ENCODE peak calls at places on chromosomes 6 and 20, in four cellular contexts. G, H, B and N are unnamed samples.

GRCh38 chr6:97917369-97917768 is 634.4 kb upstream of the MMS22L start:
- DNase-seq in G (no peak), H (no peak), B (no peak), N (no peak)

GRCh38 chr20:24991897-24992419 is 593 bp downstream of the APMAP start:
- DNase-seq in G (no peak), H (no peak), B (peak; percentile 30), N (no peak)

GRCh38 chr20:62321521-62321948 is 18.7 kb downstream of the ADRM1 start:
- DNase-seq in G (peak; percentile 31), H (no peak), B (no peak), N (no peak)

GRCh38 chr6:73710470-73710869 is 14.5 kb downstream of the CD109 start:
- DNase-seq in G (peak; percentile 82), H (no peak), B (no peak), N (no peak)

GRCh38 chr20:24579475-24579874 is 110.0 kb downstream of the SYNDIG1 start:
- DNase-seq in G (no peak), H (no peak), B (no peak), N (no peak)

GRCh38 chr20:38255389-38255788 is 5.1 kb downstream of the KIAA1755 start:
- DNase-seq in G (no peak), H (no peak), B (no peak), N (no peak)

GRCh38 chr6:119308048-119308570 is 41.5 kb downstream of the MAN1A1 start:
- DNase-seq in G (peak; percentile 51), H (no peak), B (no peak), N (peak; percentile 78)

GRCh38 chr6:155341130-155341828 is 27.0 kb upstream of the TFB1M start:
- DNase-seq in G (no peak), H (no peak), B (no peak), N (peak; percentile 44)

GRCh38 chr6:26411751-26412150 is 9.7 kb downstream of the BTN3A1 start:
- DNase-seq in G (no peak), H (no peak), B (no peak), N (no peak)

GRCh38 chr6:36301085-36301658 is 31.3 kb downstream of the PNPLA1 start:
- DNase-seq in G (no peak), H (no peak), B (no peak), N (no peak)

GRCh38 chr6:160532315-160532714 is 131.8 kb downstream of the LPA start:
- DNase-seq in G (no peak), H (no peak), B (no peak), N (no peak)

GRCh38 chr6:160534050-160534696 is 129.9 kb downstream of the LPA start:
- DNase-seq in G (peak; percentile 18), H (no peak), B (peak; percentile 34), N (no peak)

DNA sequence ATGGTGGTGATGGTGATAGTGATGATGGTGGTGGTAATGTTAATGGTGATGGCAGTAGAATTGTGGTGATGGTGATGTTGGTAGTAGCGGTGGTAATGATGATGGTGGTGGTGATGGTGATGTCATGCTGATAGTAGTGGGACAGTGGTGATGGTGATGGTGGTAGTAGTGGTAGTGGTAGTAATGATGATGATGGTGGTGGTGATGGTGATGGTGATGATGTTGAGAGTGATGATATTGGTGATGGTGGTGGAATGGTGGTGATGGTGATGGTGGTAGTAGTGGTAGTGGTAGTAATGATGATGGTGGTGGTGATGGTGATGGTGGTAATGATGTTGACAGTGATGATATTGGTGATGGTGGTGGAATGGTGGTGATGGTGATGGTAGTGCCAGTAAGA is 128.8 kb downstream of the LPA start:
- DNase-seq in G (no peak), H (no peak), B (no peak), N (no peak)
- TF ChIP-seq CTCF in G (no peak), H (no peak), B (no peak), N (no peak)

GRCh38 chr6:2767327-2767985 is 2.3 kb downstream of the WRNIP1 start:
- DNase-seq in G (no peak), H (no peak), B (no peak), N (no peak)

GRCh38 chr6:2768696-2769095 is 3.5 kb downstream of the WRNIP1 start:
- DNase-seq in G (no peak), H (no peak), B (no peak), N (no peak)

GRCh38 chr6:2766767-2767314 is 1.6 kb downstream of the WRNIP1 start:
- DNase-seq in G (no peak), H (no peak), B (no peak), N (no peak)

GRCh38 chr6:2765896-2766766 is 938 bp downstream of the WRNIP1 start:
- DNase-seq in G (no peak), H (no peak), B (no peak), N (no peak)

GRCh38 chr6:2768125-2768524 is 2.9 kb downstream of the WRNIP1 start:
- DNase-seq in G (no peak), H (no peak), B (no peak), N (no peak)
- H3K4me3 ChIP-seq in G (no peak overlapping the region), H (peak overlapping the region; percentile 92), B (peak overlapping the region; percentile 81), N (no peak overlapping the region)

DNA sequence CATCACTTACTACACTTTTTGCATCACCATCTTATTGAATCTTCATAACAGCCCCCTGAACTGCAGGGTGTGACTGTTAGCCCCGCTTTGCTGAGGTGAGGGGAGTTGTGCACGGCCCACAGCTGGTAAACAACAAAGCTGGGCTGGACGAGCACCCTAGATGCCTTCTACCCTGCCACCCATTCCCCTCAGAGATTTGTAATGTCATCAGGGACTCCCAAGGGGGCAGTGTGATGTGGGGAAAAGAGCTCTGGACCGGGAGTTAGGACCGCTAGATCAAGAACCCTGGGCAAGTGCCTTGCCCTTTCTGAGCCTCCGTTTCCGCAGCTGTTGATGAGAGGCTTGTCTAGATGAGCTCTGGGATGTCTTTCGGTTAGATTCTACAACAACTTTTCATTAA is 20.9 kb downstream of the PKIG start:
- DNase-seq in G (no peak), H (no peak), B (no peak), N (no peak)
- TF ChIP-seq CTCF in G (peak; percentile 38), H (peak; percentile 12), B (no peak), N (no peak)

DNA sequence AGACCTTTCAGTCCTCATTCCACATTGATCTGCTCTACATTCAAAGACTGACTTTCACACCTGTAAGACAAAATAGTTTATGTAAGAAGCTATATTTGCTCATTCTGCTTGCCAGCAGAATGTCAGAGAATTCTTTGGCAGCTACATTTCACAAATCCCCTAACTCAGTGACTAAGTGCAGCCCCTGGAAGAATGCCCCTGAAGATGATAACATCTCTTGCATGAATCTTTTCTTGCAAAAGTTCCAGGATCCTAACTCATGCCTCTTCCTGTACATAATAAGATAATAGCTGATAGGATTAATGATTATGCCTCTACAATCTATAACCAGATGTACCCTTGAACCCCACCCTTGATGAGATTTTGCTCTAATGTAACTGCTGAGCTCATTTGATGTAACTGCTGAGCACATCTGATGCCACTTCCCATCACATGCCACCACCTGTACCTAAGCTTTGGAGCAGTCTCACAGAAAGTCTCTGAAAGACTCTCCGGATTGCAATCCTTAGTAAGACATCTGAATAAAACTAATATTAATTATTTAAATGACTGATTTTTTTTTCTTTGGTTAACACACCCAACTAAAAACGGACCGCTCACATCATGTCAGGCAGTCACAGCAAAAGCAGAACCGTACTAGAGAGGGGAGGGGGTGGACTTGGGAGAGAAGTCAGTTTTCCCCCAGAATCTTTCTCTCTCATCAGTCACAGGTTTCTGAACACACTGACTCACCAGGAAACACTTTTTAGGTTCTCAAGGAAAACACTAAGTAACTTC is 684 bp upstream of the DNAH8 start:
- DNase-seq in G (no peak), H (no peak), B (no peak), N (no peak)
- H3K4me3 ChIP-seq in G (no peak overlapping the region), H (no peak overlapping the region), B (peak overlapping the region; percentile 45), N (no peak overlapping the region)

GRCh38 chr6:138538390-138539031 is 39.2 kb upstream of the NHSL1 start:
- DNase-seq in G (no peak), H (no peak), B (no peak), N (no peak)
- TF ChIP-seq CTCF in G (no peak), H (no peak), B (no peak), N (no peak)

DNA sequence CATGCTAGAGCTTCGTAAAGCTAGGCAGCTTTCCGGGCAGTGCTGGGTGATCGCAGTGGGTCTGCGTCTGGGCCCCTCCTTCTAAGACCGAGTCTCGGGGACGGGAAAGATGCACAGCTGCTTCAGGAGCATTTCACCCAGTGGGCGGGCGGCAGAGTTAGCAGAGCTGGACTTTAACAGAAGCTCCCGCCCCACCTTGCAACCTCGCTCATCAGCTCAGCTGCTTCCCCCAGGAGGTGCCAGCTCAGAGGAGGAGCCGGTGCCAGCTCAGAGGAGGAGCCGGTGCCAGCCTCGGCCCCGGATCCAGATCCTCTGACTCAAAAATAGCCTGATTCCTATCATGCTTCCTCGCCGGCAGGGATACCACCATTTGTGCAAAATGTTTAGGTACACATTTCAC is 94.5 kb upstream of the RPS6KA2 start:
- DNase-seq in G (no peak), H (no peak), B (no peak), N (no peak)
- H3K4me3 ChIP-seq in G (no peak overlapping the region), H (no peak overlapping the region), B (no peak overlapping the region), N (no peak overlapping the region)

GRCh38 chr20:36201198-36201597 is 35.1 kb upstream of the AAR2 start:
- DNase-seq in G (no peak), H (no peak), B (no peak), N (no peak)
- TF ChIP-seq CTCF in G (no peak), H (no peak), B (no peak), N (no peak)

GRCh38 chr20:44011251-44011940 is 96.7 kb downstream of the TOX2 start:
- DNase-seq in G (no peak), H (no peak), B (no peak), N (no peak)
- H3K4me3 ChIP-seq in G (no peak overlapping the region), H (no peak overlapping the region), B (no peak overlapping the region), N (no peak overlapping the region)